ENCODE peak calls at places on chromosomes 5 and 9, in four cellular contexts. G, U, W and Y are unnamed samples. For H3K27me3, the result is how much of the 10 kb centered on the place peaks cover.

GRCh38 chr5:95565280-95565920 is 10.5 kb downstream of the ARSK start:
- DNase-seq in G (peak), U (no peak), W (no peak), Y (no peak)

GRCh38 chr9:130835441-130836298 is 616 bp downstream of the ABL1 start:
- DNase-seq in G (peak), U (peak), W (no peak), Y (no peak)

GRCh38 chr5:121949885-121950284 is 11.9 kb upstream of the SRFBP1 start:
- DNase-seq in G (peak), U (peak), W (no peak), Y (peak)

GRCh38 chr5:140299056-140299455 is 3.8 kb downstream of the PFDN1 start:
- DNase-seq in G (no peak), U (no peak), W (no peak), Y (no peak)

GRCh38 chr9:122100756-122101155 is 7.6 kb upstream of the TTLL11 start:
- DNase-seq in G (no peak), U (no peak), W (no peak), Y (no peak)

GRCh38 chr5:41722359-41722950 is 147.8 kb downstream of the OXCT1 start:
- DNase-seq in G (peak), U (no peak), W (no peak), Y (peak)

GRCh38 chr5:138752951-138753793 is at the start of gene CTNNA1:
- DNase-seq in G (peak), U (peak), W (no peak), Y (peak)

GRCh38 chr5:1793301-1793740 is 6.3 kb downstream of the MRPL36 start:
- DNase-seq in G (peak), U (no peak), W (no peak), Y (no peak)

GRCh38 chr9:110329676-110330235 is 7.9 kb downstream of the TXNDC8 start:
- DNase-seq in G (no peak), U (no peak), W (no peak), Y (peak)

GRCh38 chr5:128538249-128539037 is 398 bp upstream of the FBN2 start:
- DNase-seq in G (peak), U (peak), W (no peak), Y (peak)

GRCh38 chr5:66843065-66843464 is 246.9 kb downstream of the MAST4 start:
- DNase-seq in G (no peak), U (no peak), W (no peak), Y (no peak)

GRCh38 chr5:159975462-159976019 is 33.4 kb upstream of the TTC1 start:
- DNase-seq in G (peak), U (peak), W (no peak), Y (peak)

GRCh38 chr5:179241175-179241574 is 104.1 kb downstream of the ADAMTS2 start:
- DNase-seq in G (no peak), U (no peak), W (no peak), Y (no peak)

GRCh38 chr5:101977729-101978345 is 318.2 kb downstream of the SLCO4C1 start:
- DNase-seq in G (peak), U (no peak), W (peak), Y (peak)

GRCh38 chr9:12759767-12760166 is 15.1 kb upstream of the LURAP1L start:
- DNase-seq in G (peak), U (no peak), W (no peak), Y (peak)

GRCh38 chr9:133752739-133753446 is 14.7 kb upstream of the SARDH start:
- DNase-seq in G (no peak), U (no peak), W (no peak), Y (no peak)

GRCh38 chr5:120848883-120849282 is 384.8 kb downstream of the PRR16 start:
- DNase-seq in G (no peak), U (no peak), W (no peak), Y (no peak)
- TF ChIP-seq CTCF in G (no peak), U (no peak), W (no peak), Y (no peak)

GRCh38 chr5:11897831-11898230 is 6.4 kb downstream of the CTNND2 start:
- DNase-seq in G (no peak), U (no peak), W (no peak), Y (no peak)
- H3K27me3 ChIP-seq in G (under half), U (under half), W (under half), Y (under half)

GRCh38 chr9:6106576-6107339 is 91.3 kb upstream of the RANBP6 start:
- DNase-seq in G (no peak), U (peak), W (peak), Y (peak)
- H3K4me3 ChIP-seq in G (no peak), U (no peak), W (no peak), Y (no peak)

DNA sequence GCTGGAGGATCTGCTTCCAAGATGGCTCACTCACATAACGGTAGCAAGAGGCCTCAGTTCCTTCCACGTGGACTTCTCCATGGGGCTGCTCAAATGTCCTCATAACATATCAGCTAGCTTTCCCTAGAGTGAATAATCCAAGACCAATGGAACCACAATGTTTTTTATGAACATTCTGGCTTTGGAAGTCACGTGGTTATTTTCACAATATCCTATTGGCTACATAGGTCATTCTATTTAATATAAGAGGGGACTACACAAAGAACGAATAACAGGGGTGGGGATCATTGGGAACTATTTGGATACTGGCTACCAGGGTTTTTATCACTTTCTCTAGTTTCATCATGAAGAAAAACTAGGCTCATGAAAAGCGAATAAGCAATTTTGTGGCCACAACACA is 81.4 kb downstream of the ZNF622 start:
- DNase-seq in G (no peak), U (no peak), W (no peak), Y (no peak)
- TF ChIP-seq CTCF in G (no peak), U (no peak), W (no peak), Y (no peak)

DNA sequence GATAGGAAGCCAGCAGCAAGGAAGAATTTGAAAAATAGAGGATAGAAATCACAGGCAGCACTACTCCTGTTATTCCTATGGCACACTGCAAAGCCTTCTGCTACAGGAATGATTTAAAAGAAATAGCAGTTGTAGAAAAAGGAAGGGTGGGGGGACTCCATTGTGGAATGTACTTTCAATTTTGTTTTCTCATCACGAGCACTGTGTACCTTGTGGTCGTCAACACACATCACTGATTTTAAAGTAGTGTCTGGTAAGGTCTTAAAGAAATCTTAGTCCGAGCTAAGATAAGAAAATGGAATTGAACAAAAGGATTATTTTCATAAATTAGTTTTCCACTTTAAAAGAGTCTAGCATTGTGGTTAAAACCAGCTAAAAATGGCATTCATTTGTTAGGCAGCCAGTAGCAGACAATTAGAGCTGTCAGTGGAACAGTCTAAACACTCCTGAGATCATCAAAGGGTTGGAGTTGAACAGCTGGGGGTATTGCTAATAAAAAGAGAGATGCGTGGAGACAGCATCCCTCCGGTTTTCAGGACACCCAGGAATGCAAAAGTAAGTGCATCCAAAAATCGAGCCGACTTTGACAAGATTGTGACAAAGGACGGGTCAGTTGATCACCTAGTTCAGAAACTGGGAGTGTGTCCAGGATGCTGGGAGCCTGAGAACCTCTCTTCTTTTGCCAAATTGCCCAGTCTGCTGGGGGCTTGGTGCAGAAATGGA is 97.8 kb upstream of the WWC1 start:
- DNase-seq in G (peak), U (no peak), W (no peak), Y (no peak)
- H3K27me3 ChIP-seq in G (under half), U (under half), W (under half), Y (under half)

GRCh38 chr9:128190516-128191405 is 611 bp downstream of the CIZ1 start:
- DNase-seq in G (no peak), U (peak), W (no peak), Y (no peak)

GRCh38 chr9:128193469-128194096 is 2.2 kb upstream of the CIZ1 start:
- DNase-seq in G (no peak), U (no peak), W (no peak), Y (no peak)

GRCh38 chr9:128190013-128190412 is 1.4 kb downstream of the CIZ1 start:
- DNase-seq in G (no peak), U (no peak), W (no peak), Y (no peak)

GRCh38 chr9:128191406-128192046 is at the start of gene CIZ1:
- DNase-seq in G (peak), U (peak), W (no peak), Y (peak)

DNA sequence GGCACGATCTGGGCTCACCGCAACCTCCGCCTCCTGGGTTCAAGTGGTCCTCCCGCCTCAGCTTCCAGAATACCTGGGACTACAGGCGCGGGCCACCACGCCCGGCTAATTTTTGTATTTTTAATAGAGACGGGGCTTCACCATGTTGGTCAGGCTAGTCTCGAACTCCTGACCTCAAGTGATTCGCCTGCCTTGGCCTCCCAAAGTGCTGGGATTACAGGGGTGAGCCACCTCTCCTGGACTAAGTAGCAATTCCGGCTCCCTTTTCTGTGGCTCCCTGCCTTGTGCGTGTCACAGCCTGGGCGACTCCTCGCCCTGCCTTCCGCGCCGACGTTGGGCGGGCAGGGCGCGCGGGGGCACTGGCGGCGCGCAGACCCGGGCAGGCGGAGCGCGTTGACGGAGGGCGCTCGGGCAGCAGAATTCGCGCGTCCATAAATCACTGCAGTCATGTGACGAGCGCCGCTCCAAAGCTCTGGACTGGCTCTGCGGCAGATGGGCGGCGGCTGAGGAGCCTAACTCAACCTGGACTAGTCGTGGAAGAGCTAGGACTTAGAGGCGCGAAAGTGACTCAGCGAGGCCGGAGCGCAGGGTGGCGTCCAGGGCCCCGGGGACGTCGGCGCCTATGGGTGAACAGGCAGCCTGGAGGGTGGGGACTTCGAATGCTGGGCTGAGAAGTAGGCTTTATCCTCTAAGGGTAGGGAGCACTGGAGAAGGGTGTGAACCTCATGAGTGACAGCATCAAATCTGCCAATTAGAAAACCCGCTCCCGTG is 1.4 kb upstream of the CIZ1 start:
- DNase-seq in G (peak), U (peak), W (no peak), Y (peak)
- H3K4me3 ChIP-seq in G (peak), U (peak), W (no peak), Y (no peak)